ENCODE peak calls at places on chromosome 9, in four cellular contexts. K, U, X and D are unnamed samples.

GRCh38 chr9:92767078-92768054 is 2.7 kb upstream of the BICD2 start:
- DNase-seq in X (no peak), U (no peak), K (no peak), D (no peak)

GRCh38 chr9:69768101-69768500 is 8.3 kb upstream of the PTAR1 start:
- DNase-seq in K (no peak), X (no peak), U (no peak), D (no peak)

GRCh38 chr9:38079410-38080105 is 10.5 kb upstream of the SHB start:
- DNase-seq in U (no peak), K (no peak), X (no peak), D (no peak)

GRCh38 chr9:122042056-122042455 is 51.1 kb downstream of the TTLL11 start:
- DNase-seq in U (no peak), X (no peak), K (no peak), D (peak; percentile 23)

GRCh38 chr9:91162311-91162710 is 199.4 kb downstream of the AUH start:
- DNase-seq in X (no peak), U (peak; percentile 33), K (no peak), D (no peak)

GRCh38 chr9:3437031-3437430 is 88.8 kb downstream of the RFX3 start:
- DNase-seq in X (no peak), K (no peak), U (no peak), D (no peak)

GRCh38 chr9:30015073-30015472 is 2369.4 kb upstream of the ACO1 start:
- DNase-seq in X (no peak), U (no peak), K (no peak), D (no peak)

GRCh38 chr9:121725008-121725795 is 73.8 kb downstream of the DAB2IP start:
- DNase-seq in X (no peak), U (no peak), K (no peak), D (no peak)

DNA sequence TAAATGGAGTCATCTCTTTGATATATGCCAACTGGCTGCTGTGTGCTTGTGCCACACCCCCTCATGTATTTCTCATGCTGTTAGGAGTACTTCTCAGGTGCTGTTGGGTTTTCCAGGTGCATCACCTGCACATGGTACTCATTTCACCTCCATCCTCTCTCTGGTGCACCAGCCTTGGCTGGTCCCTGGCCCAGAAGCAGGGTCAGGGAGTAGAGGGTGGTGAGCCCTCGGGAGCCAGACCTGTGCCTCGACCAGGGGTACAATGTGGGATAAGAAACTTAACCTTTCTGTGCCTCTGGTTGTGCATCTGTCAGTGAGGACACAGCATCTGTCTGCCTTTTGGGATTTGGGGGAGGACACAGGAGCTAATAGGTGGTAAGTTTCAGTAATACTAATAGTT is 38.5 kb downstream of the SECISBP2 start:
- DNase-seq in X (no peak), K (no peak), U (no peak), D (no peak)
- TF ChIP-seq POLR2AphosphoS2 in X (no peak), K (no peak), U (no peak), D (no peak)

GRCh38 chr9:79166005-79166404 is 405.8 kb upstream of the TLE4 start:
- DNase-seq in K (no peak), U (no peak), X (no peak), D (no peak)
- TF ChIP-seq POLR2AphosphoS2 in K (no peak), U (no peak), X (no peak), D (no peak)

DNA sequence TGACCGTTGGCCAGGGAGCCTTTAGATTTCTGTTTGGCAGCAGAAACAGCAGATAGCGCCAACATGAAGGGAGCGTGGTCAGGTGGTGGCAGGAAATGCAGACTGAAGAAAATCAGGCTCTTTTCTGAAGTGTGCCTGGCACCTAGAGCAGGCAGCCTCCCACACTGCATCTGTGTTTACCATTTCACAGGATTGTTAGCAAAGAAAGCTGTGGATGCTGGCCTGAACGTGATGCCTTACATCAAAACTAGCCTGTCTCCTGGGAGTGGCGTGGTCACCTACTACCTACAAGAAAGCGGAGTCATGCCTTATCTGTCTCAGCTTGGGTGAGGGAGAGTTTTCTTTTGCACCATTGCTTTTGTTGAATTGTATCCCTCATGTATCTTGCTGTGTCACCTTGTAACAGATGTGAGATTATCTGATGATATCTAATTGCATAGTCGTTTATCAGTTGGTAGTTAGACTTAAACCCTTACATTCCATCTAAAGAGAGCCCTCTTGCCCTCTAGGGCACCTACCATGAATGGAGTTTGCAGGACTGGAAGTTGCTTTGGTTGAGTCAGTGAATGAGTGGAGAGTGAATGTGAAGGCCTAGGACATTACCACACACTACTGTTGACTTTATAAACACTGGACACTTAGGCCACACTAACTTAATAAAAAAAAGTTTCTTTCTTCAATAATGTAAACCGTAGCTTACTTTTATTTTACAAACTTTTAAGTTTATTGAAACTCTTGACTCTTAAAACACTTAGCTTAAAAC is 42.8 kb downstream of the ACO1 start:
- DNase-seq in X (no peak), K (no peak), U (peak; percentile 6), D (peak; percentile 48)
- TF ChIP-seq POLR2AphosphoS2 in X (no peak), K (no peak), U (no peak), D (no peak)

GRCh38 chr9:16676547-16676946 is 193.9 kb downstream of the BNC2 start:
- DNase-seq in U (no peak), X (no peak), K (no peak), D (no peak)

GRCh38 chr9:16680965-16681658 is 189.4 kb downstream of the BNC2 start:
- DNase-seq in X (no peak), U (no peak), K (no peak), D (no peak)

GRCh38 chr9:16679327-16679821 is 191.1 kb downstream of the BNC2 start:
- DNase-seq in X (no peak), U (no peak), K (no peak), D (no peak)

GRCh38 chr9:16681659-16681990 is 188.8 kb downstream of the BNC2 start:
- DNase-seq in X (no peak), K (no peak), U (no peak), D (no peak)
- TF ChIP-seq POLR2AphosphoS2 in X (no peak), K (no peak), U (no peak), D (no peak)

GRCh38 chr9:99868845-99869244 is 37.6 kb upstream of the STX17 start:
- DNase-seq in X (peak; percentile 44), K (no peak), U (no peak), D (no peak)

GRCh38 chr9:99873943-99874584 is 32.4 kb upstream of the STX17 start:
- DNase-seq in K (no peak), U (no peak), X (no peak), D (no peak)

GRCh38 chr9:99876190-99876589 is 30.3 kb upstream of the STX17 start:
- DNase-seq in K (no peak), X (no peak), U (no peak), D (no peak)

GRCh38 chr9:99870126-99870525 is 36.3 kb upstream of the STX17 start:
- DNase-seq in U (no peak), X (no peak), K (no peak), D (no peak)

GRCh38 chr9:99873531-99873930 is 32.9 kb upstream of the STX17 start:
- DNase-seq in K (peak; percentile 18), U (no peak), X (no peak), D (no peak)
- TF ChIP-seq POLR2AphosphoS2 in K (no peak), U (no peak), X (no peak), D (no peak)

DNA sequence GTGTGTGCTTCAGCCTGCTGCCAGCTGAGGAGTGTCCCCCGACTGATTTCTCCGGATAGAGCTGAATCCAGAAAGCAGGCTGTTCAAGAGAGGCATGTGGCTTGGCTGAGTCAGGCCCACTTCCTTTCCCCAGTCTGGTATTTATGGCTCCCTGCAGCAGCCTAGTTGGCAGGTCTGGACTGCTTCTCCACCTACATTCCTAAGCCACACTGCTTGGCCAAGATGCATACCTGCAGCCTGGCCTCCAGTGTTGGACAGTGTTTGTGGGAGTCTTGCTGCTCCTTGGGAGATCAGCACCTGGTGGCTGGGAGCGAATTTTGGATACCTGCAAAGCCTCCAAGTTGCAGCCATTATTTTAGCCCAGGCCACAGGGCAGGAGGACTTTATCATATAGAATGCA is 670.8 kb downstream of the ACTL7B start:
- DNase-seq in X (no peak), U (no peak), K (no peak), D (no peak)
- TF ChIP-seq POLR2AphosphoS2 in X (no peak), U (no peak), K (no peak), D (no peak)